ENCODE peak calls at places on chromosome 19, in four cellular contexts. P is K562, M is H1, V is HepG2. G is an unnamed sample.

GRCh38 chr19:58037927-58038687 is 4.3 kb downstream of the ZSCAN1 start:
- DNase-seq in V (no peak), P (no peak), M (peak; percentile 48), G (no peak)

GRCh38 chr19:3175761-3176714 is 2.5 kb upstream of the S1PR4 start:
- DNase-seq in P (no peak), M (no peak), V (no peak), G (peak; percentile 87)

GRCh38 chr19:6536138-6536671 is 5.4 kb downstream of the TNFSF9 start:
- DNase-seq in M (peak; percentile 77), P (peak; percentile 94), V (peak; percentile 71), G (peak; percentile 88)

GRCh38 chr19:37654833-37655688 is at the start of gene ZFP30:
- DNase-seq in V (peak; percentile 81), M (peak; percentile 85), P (peak; percentile 93), G (peak; percentile 94)

GRCh38 chr19:44740351-44740824 is 8.1 kb upstream of the BCL3 start:
- DNase-seq in V (peak; percentile 83), M (no peak), P (peak; percentile 51), G (peak; percentile 88)

GRCh38 chr19:55261671-55262126 is 2.9 kb upstream of the PPP6R1 start:
- DNase-seq in V (no peak), M (peak; percentile 58), P (peak; percentile 45), G (no peak)

GRCh38 chr19:38149597-38149996 is 74.4 kb downstream of the DPF1 start:
- DNase-seq in P (peak; percentile 51), V (no peak), M (no peak), G (no peak)

GRCh38 chr19:10516671-10517286 is 468 bp downstream of the S1PR5 start:
- DNase-seq in M (no peak), V (no peak), P (no peak), G (no peak)

GRCh38 chr19:16290692-16291091 is 33.9 kb upstream of the KLF2 start:
- DNase-seq in M (no peak), P (no peak), V (no peak), G (no peak)

GRCh38 chr19:1609680-1610474 is 4.6 kb upstream of the UQCR11 start:
- DNase-seq in M (no peak), V (no peak), P (no peak), G (no peak)

DNA sequence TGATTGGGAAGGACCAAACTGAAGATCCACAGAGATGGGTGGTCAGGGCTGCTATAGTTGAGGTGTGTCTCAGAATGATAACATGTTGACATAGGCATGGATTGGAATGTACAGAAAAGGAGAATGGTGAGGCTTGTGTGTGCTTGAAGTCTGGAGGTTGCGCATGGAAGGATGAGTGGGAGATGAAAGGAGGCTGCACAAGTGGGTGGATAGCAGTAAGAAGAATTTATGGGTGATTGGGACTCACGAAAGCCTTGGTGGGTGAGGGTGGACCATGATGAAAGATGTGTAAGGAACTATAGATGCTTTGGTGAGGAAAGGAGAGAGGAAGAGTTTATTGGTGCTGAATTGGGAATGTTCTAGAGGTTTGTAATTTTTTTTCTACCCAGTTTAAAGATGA is 1287.7 kb downstream of the UQCRFS1 start:
- DNase-seq in M (no peak), P (no peak), V (no peak), G (no peak)
- TF ChIP-seq JUN in M (no peak), P (no peak), V (no peak), G (no peak)

GRCh38 chr19:17673937-17674799 is 14.0 kb downstream of the UNC13A start:
- DNase-seq in P (no peak), M (no peak), V (no peak), G (no peak)

GRCh38 chr19:17665058-17665457 is 23.1 kb downstream of the UNC13A start:
- DNase-seq in V (no peak), P (no peak), M (no peak), G (no peak)

GRCh38 chr19:17671906-17672305 is 16.2 kb downstream of the UNC13A start:
- DNase-seq in P (peak; percentile 80), V (peak; percentile 24), M (peak; percentile 62), G (no peak)

DNA sequence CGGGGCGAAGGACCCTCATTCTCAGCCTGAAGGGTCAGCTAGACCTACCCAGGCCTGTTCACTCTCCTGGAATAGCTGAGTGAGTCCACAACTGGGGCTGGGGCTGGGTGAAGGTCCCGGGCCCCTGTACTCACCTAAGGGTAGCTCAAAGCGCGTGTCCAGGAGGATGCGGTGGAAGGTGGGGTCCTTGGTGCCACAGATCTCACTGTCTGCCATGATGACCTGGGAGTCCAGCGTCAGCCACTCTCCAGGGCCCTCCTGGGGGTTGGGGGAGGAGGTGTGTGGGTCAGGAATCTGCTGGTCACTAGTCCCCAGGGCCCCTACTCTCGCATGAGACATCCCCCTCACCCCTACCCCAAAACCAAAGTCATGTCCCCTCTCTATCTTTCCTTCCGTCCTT is 18.7 kb downstream of the UNC13A start:
- DNase-seq in V (no peak), P (no peak), M (no peak), G (no peak)
- TF ChIP-seq CHD2 in V (no peak), P (no peak), M (no peak), G (no peak)

DNA sequence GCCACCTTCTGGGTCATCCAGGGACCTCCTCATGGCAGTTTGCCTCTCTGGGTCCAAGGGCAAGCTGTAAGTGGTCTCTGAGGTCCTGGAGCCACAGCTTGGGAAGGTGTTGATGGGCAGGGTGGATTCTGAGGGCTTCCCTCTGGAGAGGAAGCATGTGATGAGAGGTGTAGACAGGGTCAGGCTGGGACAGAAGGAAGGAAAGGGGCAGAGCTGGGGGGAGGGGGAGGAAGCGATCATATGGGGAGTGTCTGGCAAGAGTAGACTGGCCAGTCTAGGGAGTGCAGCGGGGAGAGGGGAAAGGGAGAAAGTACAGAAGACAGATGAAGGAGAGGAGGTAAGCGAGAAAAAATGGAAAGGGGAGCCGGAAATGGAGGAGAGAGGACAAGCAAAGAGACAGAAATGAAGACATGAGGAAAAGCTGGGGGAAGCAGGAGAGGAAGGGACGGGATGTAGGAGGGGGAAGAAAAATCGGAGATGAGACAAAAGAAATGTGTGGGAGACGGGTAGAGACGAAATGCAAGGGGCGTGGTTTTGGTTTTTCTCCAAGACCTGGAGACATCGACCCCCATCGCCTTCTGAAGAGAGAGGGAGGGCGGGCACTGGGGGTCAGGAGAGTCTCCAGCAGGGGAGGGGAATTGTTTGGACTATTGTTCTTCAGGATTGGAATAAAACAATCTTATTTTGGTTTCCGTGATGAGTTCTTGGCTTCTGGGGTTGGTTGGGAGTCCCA is 26.6 kb downstream of the ZSWIM9 start:
- DNase-seq in P (no peak), V (no peak), M (no peak), G (no peak)
- TF ChIP-seq JUN in P (no peak), V (no peak), M (no peak), G (no peak)

GRCh38 chr19:34360354-34360909 is 4.6 kb upstream of the GPI start:
- DNase-seq in V (no peak), P (no peak), M (no peak), G (no peak)
- TF ChIP-seq CHD2 in V (no peak), P (no peak), M (no peak), G (no peak)